ENCODE peak calls at places on chromosomes 6 and 20, in eight cellular contexts. P is fibroblast of pulmonary artery; S is stimulated activated naive B cell treated with anti-CD40 and anti-IgM and Interleukin-4, amounts not matched to agents 10 μg/mL and 1 μg/mL and 100 μg/mL, for 72 hours; I is stimulated activated naive CD4-positive, alpha-beta T cell treated with Interleukin-2 at 50 U/mL for 16 hours; N is dermis microvascular lymphatic vessel endothelial cell; B is GOT3; H is B cell; U is HTR-8/SVneo. T is an unnamed sample.

GRCh38 chr20:16147916-16148315 is 425.3 kb downstream of the KIF16B start:
- DNase-seq in U (no peak), I (no peak), H (no peak), N (no peak), S (no peak), P (no peak), B (no peak), T (no peak)

GRCh38 chr6:155755452-155755851 is 299.8 kb upstream of the NOX3 start:
- DNase-seq in H (no peak), U (no peak), N (no peak), B (no peak), I (no peak), P (peak), S (no peak), T (no peak)

GRCh38 chr6:39056191-39056590 is 7.6 kb downstream of the GLP1R start:
- DNase-seq in H (no peak), N (no peak), B (no peak), U (no peak), S (no peak), P (no peak), I (no peak), T (no peak)

GRCh38 chr20:12434672-12435071 is 517.0 kb downstream of the BTBD3 start:
- DNase-seq in S (no peak), B (no peak), I (no peak), P (no peak), N (no peak), H (no peak), U (no peak), T (no peak)

GRCh38 chr6:149897855-149898744 is at the start of gene RAET1E:
- DNase-seq in S (no peak), H (no peak), U (no peak), I (no peak), B (no peak), P (no peak), N (no peak), T (no peak)

GRCh38 chr6:108127826-108128225 is 38.0 kb upstream of the NR2E1 start:
- DNase-seq in P (no peak), U (no peak), S (no peak), N (no peak), H (no peak), B (no peak), I (no peak), T (peak)

GRCh38 chr6:167240034-167240541 is 51.0 kb upstream of the UNC93A start:
- DNase-seq in I (no peak), H (no peak), B (no peak), N (no peak), P (no peak), U (no peak), S (no peak), T (no peak)

GRCh38 chr6:158647501-158647900 is 2.4 kb upstream of the SYTL3 start:
- DNase-seq in P (no peak), H (no peak), B (no peak), S (no peak), U (no peak), I (no peak), N (no peak), T (no peak)

GRCh38 chr20:46767127-46767761 is 57.8 kb downstream of the SLC2A10 start:
- DNase-seq in N (peak), H (no peak), P (peak), S (no peak), B (no peak), I (no peak), U (peak), T (peak)

GRCh38 chr20:53875452-53875851 is 194.9 kb downstream of the BCAS1 start:
- DNase-seq in U (no peak), I (no peak), H (no peak), N (no peak), P (no peak), S (no peak), B (no peak), T (no peak)

GRCh38 chr20:39112196-39112743 is 150.1 kb downstream of the DHX35 start:
- DNase-seq in N (peak), S (no peak), H (no peak), U (peak), B (no peak), I (no peak), P (peak), T (peak)

GRCh38 chr6:51105357-51105756 is 286.7 kb downstream of the TFAP2B start:
- DNase-seq in H (no peak), S (no peak), I (no peak), U (no peak), N (no peak), P (no peak), B (no peak), T (no peak)

GRCh38 chr6:37538107-37538506 is 38.4 kb upstream of the CCDC167 start:
- DNase-seq in I (no peak), H (no peak), B (no peak), U (peak), S (no peak), N (peak), P (no peak), T (no peak)

GRCh38 chr6:166600932-166601331 is 14.5 kb upstream of the RAMACL start:
- DNase-seq in P (no peak), U (no peak), S (no peak), H (no peak), I (no peak), B (no peak), N (no peak), T (no peak)

T was measured in fibroblast of mammary gland.